ENCODE peak calls at places on chromosomes 13 and 19, in nine cellular contexts. L, T, R, X, K, C, U, Z and Q are unnamed samples. For H3K36me3 and H3K27me3, the result is how much of the 10 kb centered on the place peaks cover.

GRCh38 chr19:46192990-46193650 is 36.4 kb upstream of the IGFL1 start:
- DNase-seq in L (peak), T (no peak), R (no peak), X (no peak), K (no peak), C (no peak), U (peak), Z (peak), Q (peak)

GRCh38 chr13:101343128-101343787 is 73.0 kb downstream of the NALCN start:
- DNase-seq in L (no peak), T (no peak), R (no peak), X (no peak), K (no peak), C (no peak), U (no peak), Z (peak), Q (peak)

GRCh38 chr19:43642531-43642930 is 2.9 kb upstream of the CADM4 start:
- DNase-seq in L (no peak), T (no peak), R (no peak), X (no peak), K (no peak), C (no peak), U (no peak), Z (no peak), Q (no peak)

GRCh38 chr13:110232756-110233155 is 74.2 kb downstream of the COL4A1 start:
- DNase-seq in L (no peak), T (no peak), R (no peak), X (no peak), K (no peak), C (no peak), U (no peak), Z (no peak), Q (no peak)

GRCh38 chr13:108690726-108691125 is 61.3 kb downstream of the MYO16 start:
- DNase-seq in L (no peak), T (no peak), R (no peak), X (no peak), K (no peak), C (no peak), U (no peak), Z (no peak), Q (no peak)

GRCh38 chr13:90526711-90527110 is 820.8 kb upstream of the MIR17HG start:
- DNase-seq in L (no peak), T (no peak), R (no peak), X (no peak), K (no peak), C (no peak), U (no peak), Z (no peak), Q (no peak)

GRCh38 chr13:95937700-95938320 is 115.4 kb downstream of the UGGT2 start:
- DNase-seq in L (no peak), T (no peak), R (no peak), X (no peak), K (no peak), C (no peak), U (no peak), Z (no peak), Q (no peak)

GRCh38 chr13:46647514-46648065 is 94.6 kb downstream of the LRCH1 start:
- DNase-seq in L (no peak), T (no peak), R (no peak), X (no peak), K (no peak), C (no peak), U (no peak), Z (no peak), Q (no peak)

GRCh38 chr19:23673132-23673531 is 13.9 kb downstream of the ZNF675 start:
- DNase-seq in L (no peak), T (no peak), R (no peak), X (no peak), K (no peak), C (peak), U (no peak), Z (no peak), Q (no peak)

GRCh38 chr19:39202998-39203355 is 1.1 kb downstream of the SYCN start:
- DNase-seq in L (no peak), T (no peak), R (no peak), X (no peak), K (no peak), C (no peak), U (no peak), Z (no peak), Q (no peak)

GRCh38 chr13:56755181-56755580 is 385.5 kb upstream of the PRR20A start:
- DNase-seq in L (no peak), T (no peak), R (no peak), X (no peak), K (no peak), C (no peak), U (no peak), Z (peak), Q (no peak)

GRCh38 chr19:32010071-32010470 is 335.3 kb upstream of the ZNF507 start:
- DNase-seq in L (no peak), T (no peak), R (no peak), X (no peak), K (no peak), C (no peak), U (no peak), Z (no peak), Q (no peak)

GRCh38 chr19:49502866-49503581 is 6.8 kb downstream of the RPS11 start:
- DNase-seq in L (peak), T (peak), R (peak), X (no peak), K (peak), C (peak), U (peak), Z (no peak), Q (peak)

GRCh38 chr19:56671613-56671994 is at the start of gene ZNF835:
- DNase-seq in L (peak), T (peak), R (peak), X (peak), K (peak), C (no peak), U (peak), Z (peak), Q (no peak)

GRCh38 chr13:25836709-25837316 is 215.0 kb downstream of the SHISA2 start:
- DNase-seq in L (no peak), T (no peak), R (no peak), X (no peak), K (no peak), C (no peak), U (no peak), Z (peak), Q (no peak)

GRCh38 chr19:48445256-48445605 is 552 bp upstream of the GRWD1 start:
- DNase-seq in L (peak), T (no peak), R (peak), X (no peak), K (no peak), C (peak), U (peak), Z (peak), Q (peak)

GRCh38 chr19:48543121-48543710 is 8.8 kb upstream of the SULT2B1 start:
- DNase-seq in L (no peak), T (no peak), R (no peak), X (no peak), K (peak), C (no peak), U (no peak), Z (peak), Q (peak)

GRCh38 chr19:17347877-17348276 is 10.5 kb downstream of the GTPBP3 start:
- DNase-seq in L (no peak), T (no peak), R (no peak), X (no peak), K (no peak), C (no peak), U (no peak), Z (no peak), Q (no peak)

GRCh38 chr19:30564551-30565011 is 192.4 kb downstream of the ZNF536 start:
- DNase-seq in L (peak), T (no peak), R (peak), X (no peak), K (no peak), C (no peak), U (no peak), Z (no peak), Q (no peak)
- H3K36me3 ChIP-seq in L (under half), T (under half), R (under half), X (under half), K (under half), C (under half), U (under half), Z (under half), Q (under half)

GRCh38 chr13:61414686-61415664 is 674 bp downstream of the PCDH20 start:
- DNase-seq in L (peak), T (no peak), R (no peak), X (no peak), K (peak), C (no peak), U (no peak), Z (peak), Q (peak)

GRCh38 chr13:61413572-61413971 is 2.1 kb downstream of the PCDH20 start:
- DNase-seq in L (no peak), T (no peak), R (no peak), X (no peak), K (no peak), C (no peak), U (no peak), Z (peak), Q (no peak)

GRCh38 chr13:61415749-61416148 is at the start of gene PCDH20:
- DNase-seq in L (no peak), T (no peak), R (no peak), X (no peak), K (no peak), C (no peak), U (no peak), Z (no peak), Q (no peak)

GRCh38 chr13:61417171-61417570 is 1.5 kb upstream of the PCDH20 start:
- DNase-seq in L (no peak), T (no peak), R (no peak), X (no peak), K (no peak), C (no peak), U (no peak), Z (no peak), Q (no peak)

GRCh38 chr13:61414136-61414535 is 1.5 kb downstream of the PCDH20 start:
- DNase-seq in L (no peak), T (no peak), R (no peak), X (no peak), K (no peak), C (no peak), U (no peak), Z (peak), Q (no peak)
- H3K4me3 ChIP-seq in L (peak), T (no peak), R (no peak), X (peak), K (peak), C (no peak), U (peak), Z (peak), Q (no peak)

GRCh38 chr19:50677636-50678035 is 28.4 kb downstream of the C19orf81 start:
- DNase-seq in L (no peak), T (no peak), R (no peak), X (no peak), K (no peak), C (no peak), U (no peak), Z (no peak), Q (no peak)
- H3K27me3 ChIP-seq in L (under half), T (under half), R (under half), X (under half), K (half or more), C (under half), U (half or more), Z (under half), Q (under half)

GRCh38 chr19:13958043-13958442 is 5.7 kb downstream of the DCAF15 start:
- DNase-seq in L (no peak), T (no peak), R (no peak), X (no peak), K (no peak), C (no peak), U (no peak), Z (no peak), Q (no peak)
- H3K36me3 ChIP-seq in L (half or more), T (under half), R (half or more), X (under half), K (half or more), C (under half), U (under half), Z (under half), Q (half or more)

DNA sequence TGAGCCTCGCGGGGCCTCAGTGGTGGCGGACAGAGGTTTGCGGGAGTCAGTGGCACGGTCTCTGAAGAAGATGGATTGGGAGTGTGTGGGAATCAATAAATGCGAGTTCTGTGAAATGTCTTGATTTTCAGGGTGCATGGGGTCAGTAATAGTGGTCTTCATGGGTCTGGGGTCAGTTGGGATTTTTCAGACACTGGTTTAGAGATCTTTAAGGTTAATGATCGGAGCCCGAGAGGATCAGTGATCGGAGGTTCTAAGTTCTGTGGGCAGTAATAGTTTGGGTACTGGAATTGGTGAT is 377 bp downstream of the ZNF793 start:
- DNase-seq in L (no peak), T (no peak), R (no peak), X (no peak), K (no peak), C (no peak), U (no peak), Z (no peak), Q (no peak)
- H3K4me3 ChIP-seq in L (peak), T (peak), R (peak), X (peak), K (peak), C (peak), U (peak), Z (peak), Q (no peak)

GRCh38 chr13:112056739-112057433 is 10.1 kb upstream of the SOX1 start:
- DNase-seq in L (no peak), T (no peak), R (no peak), X (no peak), K (no peak), C (no peak), U (no peak), Z (no peak), Q (no peak)

GRCh38 chr13:112057736-112058518 is 9.0 kb upstream of the SOX1 start:
- DNase-seq in L (no peak), T (no peak), R (no peak), X (no peak), K (no peak), C (no peak), U (no peak), Z (no peak), Q (no peak)

GRCh38 chr13:112058519-112058873 is 8.5 kb upstream of the SOX1 start:
- DNase-seq in L (no peak), T (no peak), R (no peak), X (no peak), K (no peak), C (no peak), U (no peak), Z (no peak), Q (no peak)

GRCh38 chr13:112056284-112056727 is 10.6 kb upstream of the SOX1 start:
- DNase-seq in L (no peak), T (no peak), R (no peak), X (no peak), K (no peak), C (no peak), U (no peak), Z (no peak), Q (no peak)

DNA sequence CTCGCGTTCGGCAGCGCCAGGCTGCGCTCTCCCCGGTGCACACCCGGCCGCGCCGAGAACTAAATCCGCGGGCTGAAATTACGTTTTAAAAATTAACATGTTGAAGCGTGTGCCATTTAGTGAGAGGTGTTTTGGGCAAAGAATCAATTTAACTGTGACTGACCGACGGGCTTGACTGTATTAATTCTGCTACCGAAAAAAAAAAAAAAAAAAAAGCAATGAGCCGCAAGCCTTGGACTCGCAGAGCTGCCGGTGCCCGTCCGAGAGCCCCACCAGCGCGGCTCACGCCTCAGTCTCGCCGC is 9.6 kb upstream of the SOX1 start:
- DNase-seq in L (no peak), T (no peak), R (no peak), X (no peak), K (no peak), C (no peak), U (no peak), Z (no peak), Q (no peak)
- H3K27me3 ChIP-seq in L (half or more), T (under half), R (half or more), X (under half), K (half or more), C (under half), U (half or more), Z (half or more), Q (half or more)

GRCh38 chr19:3980353-3981251 is 4.7 kb downstream of the EEF2 start:
- DNase-seq in L (peak), T (no peak), R (no peak), X (no peak), K (no peak), C (no peak), U (no peak), Z (no peak), Q (no peak)

GRCh38 chr19:3981373-3981735 is 3.9 kb downstream of the EEF2 start:
- DNase-seq in L (no peak), T (no peak), R (no peak), X (no peak), K (no peak), C (no peak), U (no peak), Z (no peak), Q (no peak)

GRCh38 chr19:3982701-3983541 is 2.3 kb downstream of the EEF2 start:
- DNase-seq in L (peak), T (no peak), R (no peak), X (no peak), K (no peak), C (peak), U (no peak), Z (peak), Q (peak)

GRCh38 chr19:3983542-3983914 is 1.7 kb downstream of the EEF2 start:
- DNase-seq in L (no peak), T (no peak), R (no peak), X (no peak), K (no peak), C (no peak), U (no peak), Z (no peak), Q (no peak)

GRCh38 chr19:3981736-3982681 is 3.3 kb downstream of the EEF2 start:
- DNase-seq in L (peak), T (no peak), R (no peak), X (no peak), K (no peak), C (no peak), U (no peak), Z (no peak), Q (no peak)
- H3K36me3 ChIP-seq in L (half or more), T (half or more), R (half or more), X (half or more), K (half or more), C (half or more), U (half or more), Z (half or more), Q (half or more)

DNA sequence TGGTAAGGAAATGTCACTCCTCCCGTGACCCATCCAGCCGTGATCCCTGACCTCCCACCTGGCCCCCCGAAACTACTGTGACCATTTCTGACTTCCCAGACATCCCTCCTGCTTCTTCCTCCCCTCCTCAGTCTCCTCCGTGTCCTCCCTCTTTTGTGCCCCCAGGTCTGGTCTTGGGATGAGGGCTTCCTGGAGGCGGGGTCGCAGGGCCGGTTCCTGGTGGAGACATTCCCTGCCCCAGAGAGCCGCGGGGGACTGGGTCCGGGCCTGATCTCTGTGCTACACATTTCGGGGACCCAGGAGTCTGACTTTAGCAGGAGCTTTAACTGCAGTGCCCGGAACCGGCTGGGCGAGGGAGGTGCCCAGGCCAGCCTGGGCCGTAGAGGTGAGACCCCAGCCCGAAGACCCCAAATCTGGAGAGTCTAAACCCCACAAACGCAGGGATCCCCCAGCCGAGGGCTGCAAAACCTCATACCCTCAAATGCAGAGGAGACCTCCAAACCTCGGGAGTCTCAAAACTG is 5.0 kb downstream of the KIRREL2 start:
- DNase-seq in L (no peak), T (no peak), R (no peak), X (no peak), K (no peak), C (no peak), U (no peak), Z (no peak), Q (no peak)
- H3K4me3 ChIP-seq in L (no peak), T (no peak), R (no peak), X (no peak), K (no peak), C (no peak), U (no peak), Z (no peak), Q (no peak)